ENCODE peak calls at places on chromosomes 13 and 19, in six cellular contexts. V is K562, A is HepG2, K is H1, B is GM12878, F is GM12891. G is an unnamed sample.

GRCh38 chr19:54523403-54523802 is 20.8 kb downstream of the LAIR2 start:
- DNase-seq in V (no peak), A (no peak), K (no peak), B (peak), F (no peak), G (no peak)

GRCh38 chr19:13022859-13023636 is 27.8 kb downstream of the NFIX start:
- DNase-seq in V (peak), A (peak), K (no peak), B (no peak), F (no peak), G (no peak)

GRCh38 chr13:107461751-107462150 is 753.6 kb downstream of the LIG4 start:
- DNase-seq in V (no peak), A (no peak), K (no peak), B (no peak), F (no peak), G (no peak)

GRCh38 chr13:48567521-48568331 is 34.8 kb upstream of the RCBTB2 start:
- DNase-seq in V (no peak), A (peak), K (no peak), B (no peak), F (no peak), G (no peak)

GRCh38 chr13:44629465-44630183 is 53.5 kb upstream of the TSC22D1 start:
- DNase-seq in V (no peak), A (no peak), K (no peak), B (no peak), F (no peak), G (no peak)

GRCh38 chr19:2038284-2039081 is 12.6 kb downstream of the MKNK2 start:
- DNase-seq in V (peak), A (no peak), K (peak), B (no peak), F (no peak), G (no peak)

GRCh38 chr19:4444765-4445741 is 12.5 kb downstream of the UBXN6 start:
- DNase-seq in V (peak), A (no peak), K (peak), B (no peak), F (no peak), G (no peak)

GRCh38 chr19:47615714-47616113 is 6.8 kb downstream of the BICRA start:
- DNase-seq in V (no peak), A (no peak), K (no peak), B (no peak), F (no peak), G (no peak)

GRCh38 chr13:107864543-107865460 is 350.5 kb downstream of the LIG4 start:
- DNase-seq in V (peak), A (peak), K (no peak), B (no peak), F (no peak), G (no peak)

GRCh38 chr19:34217952-34218817 is 36.2 kb upstream of the GARRE1 start:
- DNase-seq in V (peak), A (no peak), K (no peak), B (peak), F (no peak), G (no peak)

DNA sequence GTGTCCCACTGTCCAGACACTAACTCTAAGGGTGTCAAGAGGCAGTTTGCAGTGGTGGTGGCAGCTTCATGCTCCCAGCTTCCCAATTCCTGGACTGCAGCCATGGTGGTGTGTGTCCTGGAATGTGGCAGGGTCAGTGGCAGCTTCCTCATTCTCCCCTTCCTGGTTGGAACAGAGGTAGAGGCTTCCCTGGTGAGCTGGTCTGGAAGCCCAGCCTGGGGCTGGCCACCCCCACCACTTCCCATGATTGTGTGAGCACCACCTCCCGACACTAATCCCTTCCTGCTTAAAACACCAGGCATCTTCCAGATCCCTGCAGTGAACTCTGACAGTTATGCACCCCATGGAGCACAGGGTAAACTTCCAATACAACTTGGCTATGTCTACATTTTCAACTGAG is 134.9 kb downstream of the RAP2A start:
- DNase-seq in V (no peak), A (no peak), K (no peak), B (no peak), F (no peak), G (no peak)
- TF ChIP-seq POLR2AphosphoS5 in V (no peak), A (no peak), K (no peak), B (no peak), F (no peak), G (no peak)

GRCh38 chr13:112714772-112715569 is 25.1 kb downstream of the ATP11A start:
- DNase-seq in V (no peak), A (peak), K (no peak), B (no peak), F (no peak), G (no peak)

GRCh38 chr13:112712451-112712881 is 22.6 kb downstream of the ATP11A start:
- DNase-seq in V (no peak), A (no peak), K (no peak), B (no peak), F (no peak), G (no peak)

GRCh38 chr13:112715715-112716460 is 26.1 kb downstream of the ATP11A start:
- DNase-seq in V (no peak), A (no peak), K (no peak), B (no peak), F (no peak), G (no peak)

GRCh38 chr13:112713517-112714253 is 23.8 kb downstream of the ATP11A start:
- DNase-seq in V (peak), A (no peak), K (no peak), B (no peak), F (no peak), G (no peak)

GRCh38 chr13:112714366-112714765 is 24.5 kb downstream of the ATP11A start:
- DNase-seq in V (no peak), A (no peak), K (no peak), B (no peak), F (no peak), G (no peak)
- TF ChIP-seq POLR2A in V (no peak), A (no peak), K (no peak), B (no peak), F (no peak), G (no peak)

GRCh38 chr13:102000764-102001163 is 401.1 kb downstream of the FGF14 start:
- DNase-seq in V (no peak), A (no peak), K (no peak), B (no peak), F (no peak), G (no peak)
- TF ChIP-seq TAF1 in V (no peak), A (no peak), K (no peak), B (no peak), F (no peak), G (no peak)

DNA sequence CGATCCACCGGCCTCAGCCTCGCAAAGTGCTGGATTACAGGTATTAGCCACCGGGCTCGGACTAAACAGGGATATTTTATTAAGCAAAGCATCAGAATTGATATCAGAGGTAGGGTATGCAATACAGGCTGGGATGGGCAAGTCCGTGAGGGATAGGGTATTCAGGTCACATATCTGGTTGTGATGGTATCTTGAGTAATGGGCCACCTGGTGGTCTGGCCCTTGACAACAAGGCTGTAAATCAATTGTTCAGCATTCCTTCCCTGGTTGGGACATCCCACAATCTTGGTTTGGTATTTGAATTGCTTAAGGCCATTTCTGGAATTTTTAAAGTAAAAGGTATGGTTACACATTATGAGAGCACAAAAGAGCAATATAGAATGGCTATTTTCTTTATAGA is 1588.0 kb downstream of the SLITRK1 start:
- DNase-seq in V (no peak), A (no peak), K (no peak), B (no peak), F (no peak), G (no peak)
- TF ChIP-seq POLR2AphosphoS5 in V (no peak), A (no peak), K (no peak), B (no peak), F (no peak), G (no peak)

G was measured in GM12892.